ENCODE peak calls at places on chromosomes 16 and 17, in six cellular contexts. I is heart right ventricle; K is CD8-positive, alpha-beta T cell; M is Peyer's patch; Y is SK-N-MC; V is stomach. A is an unnamed sample. For H3K36me3, the result is how much of the 10 kb centered on the place peaks cover.

GRCh38 chr17:62626719-62627218 is 701 bp upstream of the MRC2 start:
- DNase-seq in I (peak), V (no peak), Y (no peak), K (no peak), M (no peak), A (no peak)

GRCh38 chr17:61398721-61399130 is 917 bp upstream of the TBX2 start:
- DNase-seq in K (no peak), I (no peak), M (no peak), Y (no peak), V (no peak), A (no peak)

GRCh38 chr17:47279062-47279801 is 25.6 kb downstream of the ITGB3 start:
- DNase-seq in I (peak), Y (no peak), V (peak), K (no peak), M (peak), A (peak)

GRCh38 chr17:3026856-3027751 is 36.3 kb downstream of the OR1D5 start:
- DNase-seq in M (no peak), K (no peak), I (no peak), Y (no peak), V (no peak), A (no peak)

GRCh38 chr17:57138956-57139576 is 54.0 kb downstream of the AKAP1 start:
- DNase-seq in K (no peak), V (no peak), Y (no peak), M (no peak), I (no peak), A (no peak)

GRCh38 chr17:7587420-7587786 is 2.5 kb downstream of the SOX15 start:
- DNase-seq in K (no peak), M (no peak), I (no peak), Y (no peak), V (no peak), A (no peak)

GRCh38 chr16:83769397-83770008 is 38.3 kb upstream of the HSBP1 start:
- DNase-seq in Y (no peak), K (no peak), V (no peak), M (no peak), I (no peak), A (no peak)

GRCh38 chr17:80468222-80468621 is 8.2 kb downstream of the NPTX1 start:
- DNase-seq in Y (no peak), I (no peak), M (no peak), K (no peak), V (no peak), A (no peak)

GRCh38 chr17:36629252-36629847 is 28.0 kb downstream of the MRM1 start:
- DNase-seq in V (peak), M (peak), Y (no peak), I (peak), K (peak), A (peak)

GRCh38 chr17:9900019-9900594 is 5.0 kb downstream of the RCVRN start:
- DNase-seq in V (no peak), I (no peak), Y (no peak), K (no peak), M (no peak), A (no peak)

GRCh38 chr17:8746501-8747236 is 2.0 kb upstream of the CCDC42 start:
- DNase-seq in V (no peak), I (no peak), K (no peak), M (no peak), Y (no peak), A (no peak)

GRCh38 chr16:1723450-1724147 is 17.6 kb downstream of the MAPK8IP3 start:
- DNase-seq in I (no peak), Y (no peak), V (peak), K (peak), M (peak), A (peak)

GRCh38 chr17:18919963-18920362 is 32.0 kb upstream of the SLC5A10 start:
- DNase-seq in K (no peak), M (no peak), V (peak), Y (no peak), I (no peak), A (peak)

GRCh38 chr17:63675607-63676539 is 24.1 kb downstream of the LIMD2 start:
- DNase-seq in Y (no peak), K (no peak), I (peak), V (peak), M (peak), A (peak)

GRCh38 chr17:32275060-32276042 is 9.7 kb downstream of the RHBDL3 start:
- DNase-seq in M (no peak), V (no peak), K (no peak), I (peak), Y (no peak), A (no peak)

GRCh38 chr17:59756236-59756818 is 48.9 kb downstream of the VMP1 start:
- DNase-seq in I (no peak), Y (no peak), K (no peak), V (no peak), M (no peak), A (no peak)

GRCh38 chr16:20812510-20812909 is 6.2 kb downstream of the REXO5 start:
- DNase-seq in V (no peak), M (no peak), I (no peak), K (no peak), Y (no peak), A (no peak)

GRCh38 chr16:50881953-50882352 is 140.1 kb downstream of the CYLD start:
- DNase-seq in V (no peak), Y (no peak), I (no peak), K (no peak), M (no peak), A (no peak)

GRCh38 chr16:84194470-84195200 is 3.7 kb downstream of the ADAD2 start:
- DNase-seq in I (no peak), M (peak), Y (no peak), V (no peak), K (peak), A (no peak)

GRCh38 chr17:77054926-77055325 is 85.8 kb upstream of the SEC14L1 start:
- DNase-seq in I (no peak), K (no peak), V (no peak), M (no peak), Y (no peak), A (no peak)

GRCh38 chr17:18159551-18160120 is 24.0 kb upstream of the ALKBH5 start:
- DNase-seq in K (no peak), I (no peak), M (no peak), Y (no peak), V (no peak), A (no peak)

GRCh38 chr17:5933430-5933829 is 136.7 kb upstream of the WSCD1 start:
- DNase-seq in I (no peak), V (no peak), Y (no peak), K (no peak), M (no peak), A (no peak)

GRCh38 chr17:43673516-43674323 is 12.0 kb upstream of the MEOX1 start:
- DNase-seq in M (peak), V (peak), K (peak), Y (no peak), I (peak), A (peak)

GRCh38 chr17:42275527-42276358 is 448 bp downstream of the STAT5B start:
- DNase-seq in K (peak), I (no peak), V (no peak), Y (no peak), M (peak), A (no peak)

GRCh38 chr17:42273474-42274272 is 2.5 kb downstream of the STAT5B start:
- DNase-seq in I (no peak), Y (no peak), M (no peak), K (no peak), V (no peak), A (no peak)

GRCh38 chr17:42274812-42275526 is 1.2 kb downstream of the STAT5B start:
- DNase-seq in M (no peak), V (no peak), I (no peak), Y (no peak), K (no peak), A (no peak)

GRCh38 chr17:42272576-42272975 is 3.6 kb downstream of the STAT5B start:
- DNase-seq in M (no peak), Y (no peak), I (no peak), V (no peak), K (no peak), A (no peak)

GRCh38 chr17:42274273-42274542 is 2.0 kb downstream of the STAT5B start:
- DNase-seq in V (no peak), I (no peak), K (no peak), M (no peak), Y (no peak), A (no peak)
- H3K4me3 ChIP-seq in V (no peak), I (no peak), K (peak), M (no peak), Y (no peak), A (no peak)

DNA sequence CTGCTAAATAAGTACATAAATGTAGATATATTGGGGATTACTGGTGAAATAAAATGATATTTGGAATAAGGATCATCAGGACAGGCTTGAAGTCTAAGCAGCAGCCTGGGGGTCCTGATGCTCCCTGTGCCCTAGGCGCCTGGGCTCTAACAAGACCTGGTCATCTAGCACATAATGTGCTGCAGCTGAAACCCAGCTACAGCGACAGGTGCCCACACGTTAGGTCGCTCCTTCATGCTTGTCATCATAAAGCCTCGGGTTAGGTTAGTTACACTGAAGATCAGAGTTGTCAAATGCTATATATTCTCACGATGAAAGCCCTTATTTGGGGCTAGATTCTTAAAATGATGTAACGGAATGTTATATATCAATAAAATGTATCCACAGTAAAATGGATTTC is 11.5 kb downstream of the NARF start:
- DNase-seq in M (no peak), V (no peak), Y (no peak), K (no peak), I (no peak), A (no peak)
- H3K36me3 ChIP-seq in M (half or more), V (half or more), Y (under half), K (under half), I (half or more), A (under half)

GRCh38 chr17:16584273-16584995 is 15.4 kb upstream of the ZNF287 start:
- DNase-seq in V (peak), Y (no peak), M (peak), K (peak), I (peak), A (peak)
- H3K4me3 ChIP-seq in V (peak), Y (peak), M (peak), K (peak), I (peak), A (peak)

GRCh38 chr17:51425793-51426192 is 165.4 kb downstream of the UTP18 start:
- DNase-seq in I (no peak), V (no peak), M (no peak), Y (no peak), K (no peak), A (no peak)
- H3K36me3 ChIP-seq in I (under half), V (under half), M (under half), Y (under half), K (under half), A (under half)

GRCh38 chr17:72466199-72466598 is 345.4 kb downstream of the SOX9 start:
- DNase-seq in Y (no peak), V (peak), I (no peak), K (no peak), M (no peak), A (peak)
- H3K4me3 ChIP-seq in Y (no peak), V (no peak), I (no peak), K (no peak), M (peak), A (no peak)

GRCh38 chr16:4661661-4662060 is 31.7 kb upstream of the NUDT16L1 start:
- DNase-seq in I (no peak), Y (no peak), M (no peak), K (no peak), V (peak), A (no peak)

GRCh38 chr16:4656221-4656620 is 31.6 kb downstream of the MGRN1 start:
- DNase-seq in I (no peak), V (no peak), K (no peak), M (no peak), Y (no peak), A (no peak)

GRCh38 chr16:4656695-4657686 is 32.4 kb downstream of the MGRN1 start:
- DNase-seq in K (no peak), I (no peak), M (no peak), V (no peak), Y (no peak), A (no peak)

GRCh38 chr16:4660454-4661007 is 32.8 kb upstream of the NUDT16L1 start:
- DNase-seq in V (peak), I (peak), M (peak), Y (no peak), K (peak), A (peak)

DNA sequence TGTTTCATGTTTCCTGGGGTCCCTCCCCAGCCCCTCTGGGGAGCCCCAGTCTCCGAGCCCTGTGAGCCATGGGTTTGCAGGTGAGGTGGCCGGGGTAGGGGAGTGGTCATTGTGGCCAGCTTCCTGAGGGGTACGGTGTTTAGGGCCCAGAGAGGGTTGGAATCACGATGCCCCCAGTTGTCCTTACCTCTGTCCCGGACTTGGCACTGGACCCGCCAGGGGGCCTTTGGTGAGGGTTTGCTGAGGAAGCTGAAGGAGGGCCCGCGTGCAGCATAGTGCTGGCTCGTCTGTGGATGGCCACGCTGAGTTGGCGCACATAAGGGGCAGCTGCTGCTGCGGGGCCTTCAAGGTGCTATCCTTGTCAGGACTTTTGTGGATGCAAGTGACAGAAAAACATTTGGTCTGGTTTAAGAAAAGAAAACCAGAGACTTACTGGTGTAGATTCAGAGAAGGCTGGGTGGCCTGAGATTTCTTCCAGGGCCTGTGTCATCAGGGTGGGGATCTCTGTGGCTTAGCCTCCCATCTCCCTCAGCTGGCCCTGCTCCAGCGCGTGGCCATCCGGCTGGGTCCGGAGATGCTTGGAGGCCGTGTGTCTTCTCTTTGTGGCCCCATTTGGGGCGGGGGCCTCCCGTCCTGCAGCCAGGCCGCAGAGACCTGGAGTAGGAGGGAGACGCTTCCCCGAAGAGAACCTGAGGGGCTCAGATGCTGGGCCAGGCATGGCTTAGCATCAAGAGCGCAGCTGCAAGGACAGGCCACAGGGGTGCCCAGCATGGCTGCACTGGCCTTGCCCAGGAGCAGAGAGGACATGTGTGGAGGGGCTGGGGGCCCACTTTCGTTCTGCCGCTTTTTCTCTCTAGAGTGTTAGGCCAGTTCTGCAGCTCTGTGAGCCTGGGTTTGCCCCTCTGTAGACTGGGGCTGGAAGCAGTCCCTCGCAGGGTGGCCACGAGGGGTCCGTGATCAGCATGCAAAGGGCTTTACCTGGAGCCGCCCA is 33.7 kb upstream of the NUDT16L1 start:
- DNase-seq in V (no peak), Y (no peak), K (no peak), I (no peak), M (no peak), A (no peak)
- H3K36me3 ChIP-seq in V (half or more), Y (under half), K (under half), I (half or more), M (under half), A (under half)

GRCh38 chr16:30018731-30019158 is 4.3 kb upstream of the C16orf92 start:
- DNase-seq in K (no peak), V (no peak), I (no peak), Y (no peak), M (no peak), A (no peak)

GRCh38 chr16:30011505-30012480 is 966 bp upstream of the DOC2A start:
- DNase-seq in M (no peak), I (no peak), Y (no peak), V (no peak), K (no peak), A (no peak)

GRCh38 chr16:30016555-30017276 is 5.9 kb upstream of the DOC2A start:
- DNase-seq in V (no peak), K (no peak), Y (no peak), I (no peak), M (no peak), A (no peak)

GRCh38 chr16:30022887-30023286 is at the start of gene C16orf92:
- DNase-seq in Y (no peak), V (no peak), M (no peak), I (no peak), K (no peak), A (no peak)

DNA sequence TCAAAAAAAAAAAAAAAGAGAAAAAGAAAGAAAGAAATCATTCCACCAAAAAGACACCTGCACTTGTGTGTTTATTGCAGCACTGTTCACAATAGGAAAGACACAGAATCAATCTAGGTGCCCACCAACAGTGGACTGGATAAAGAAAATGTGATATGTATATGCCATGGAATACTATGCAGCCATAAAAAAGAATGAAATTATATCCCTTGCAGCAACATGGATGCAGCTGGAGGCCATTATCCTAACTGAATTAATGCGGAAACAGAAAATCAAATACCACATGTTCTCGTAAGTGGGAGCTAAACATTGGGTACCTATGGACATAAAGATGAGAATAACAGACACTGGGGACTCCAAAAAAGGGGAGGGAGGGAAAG is 5.7 kb upstream of the C16orf92 start:
- DNase-seq in K (no peak), V (no peak), M (no peak), I (no peak), Y (no peak), A (no peak)
- H3K4me3 ChIP-seq in K (no peak), V (no peak), M (no peak), I (no peak), Y (no peak), A (no peak)